ENCODE peak calls at places on chromosomes 13 and 19, in four cellular contexts. K is activated T-cell treated with anti-CD3 and anti-CD28 coated beads, Interleukin-2, amount 50 U/mL, for 4 hours; A is activated naive CD4-positive, alpha-beta T cell treated with anti-CD3 and anti-CD28 coated beads, Interleukin-2, amount 50 U/mL, for 72 hours; W is stimulated activated effector memory CD8-positive, alpha-beta T cell treated with anti-CD3 and anti-CD28 coated beads, Interleukin-12 subunit alpha, Interleukin-12 subunit beta, amount 100 ng/mL, for 72 hours. L is an unnamed sample.
A peak's percentile ranks its signal among the peaks of the same experiment; 100 is the strongest.

GRCh38 chr19:4807188-4807587 is 15.7 kb downstream of the FEM1A start:
- ATAC-seq in A (no peak), W (no peak), K (no peak), L (no peak)

GRCh38 chr19:35266149-35266903 is 2.4 kb upstream of the USF2 start:
- ATAC-seq in K (no peak), A (no peak), W (no peak), L (no peak)

GRCh38 chr19:54551950-54552912 is 21.4 kb upstream of the LILRA2 start:
- ATAC-seq in A (no peak), K (no peak), W (no peak), L (no peak)

GRCh38 chr19:19261350-19262189 is 11.5 kb downstream of the TM6SF2 start:
- ATAC-seq in A (peak; percentile 29), W (no peak), K (peak; percentile 21), L (no peak)

GRCh38 chr13:84896128-84896527 is 903.1 kb downstream of the SLITRK6 start:
- ATAC-seq in W (no peak), K (no peak), A (no peak), L (no peak)

GRCh38 chr13:51241720-51242119 is 19.5 kb downstream of the FAM124A start:
- ATAC-seq in K (no peak), A (no peak), W (no peak), L (no peak)

GRCh38 chr13:23160241-23161175 is 20.3 kb upstream of the SGCG start:
- ATAC-seq in W (no peak), K (peak; percentile 23), A (no peak), L (no peak)

GRCh38 chr19:48668332-48668731 is 4.5 kb downstream of the NTN5 start:
- ATAC-seq in W (no peak), K (no peak), A (no peak), L (no peak)

GRCh38 chr13:99289674-99290337 is 17.4 kb downstream of the GPR183 start:
- ATAC-seq in W (peak; percentile 87), A (peak; percentile 49), K (peak; percentile 65), L (peak; percentile 52)

GRCh38 chr19:53823380-53824120 is 564 bp downstream of the NLRP12 start:
- ATAC-seq in A (no peak), W (no peak), K (no peak), L (no peak)

GRCh38 chr13:59458908-59459579 is 704.7 kb downstream of the DIAPH3 start:
- ATAC-seq in W (no peak), A (no peak), K (no peak), L (no peak)

GRCh38 chr13:67023088-67023893 is 206.8 kb downstream of the PCDH9 start:
- ATAC-seq in A (no peak), W (no peak), K (no peak), L (no peak)

GRCh38 chr19:17999685-18000479 is 8.1 kb upstream of the ARRDC2 start:
- ATAC-seq in A (no peak), W (no peak), K (no peak), L (no peak)

GRCh38 chr13:54845351-54845965 is 1816.8 kb downstream of the OLFM4 start:
- ATAC-seq in A (no peak), K (no peak), W (no peak), L (no peak)

GRCh38 chr13:32737679-32738078 is 151.4 kb downstream of the PDS5B start:
- ATAC-seq in A (no peak), K (no peak), W (no peak), L (no peak)

GRCh38 chr19:49590971-49591730 is at the start of gene PRR12:
- ATAC-seq in K (peak; percentile 31), A (peak; percentile 20), W (peak; percentile 35), L (peak; percentile 10)

GRCh38 chr13:26168276-26168814 is 53.8 kb downstream of the RNF6 start:
- ATAC-seq in W (no peak), A (no peak), K (no peak), L (no peak)

GRCh38 chr13:29000802-29001201 is 180.7 kb downstream of the MTUS2 start:
- ATAC-seq in W (no peak), K (no peak), A (no peak), L (no peak)

GRCh38 chr19:50796128-50796633 is 6.0 kb downstream of the ACP4 start:
- ATAC-seq in W (no peak), A (peak; percentile 8), K (peak; percentile 8), L (peak; percentile 9)

GRCh38 chr19:29012457-29012856 is 200.5 kb downstream of the UQCRFS1 start:
- ATAC-seq in W (no peak), A (no peak), K (no peak), L (no peak)

GRCh38 chr19:10505583-10506229 is 2.5 kb upstream of the KEAP1 start:
- ATAC-seq in A (peak; percentile 33), K (no peak), W (peak; percentile 40), L (peak; percentile 29)

GRCh38 chr13:82330499-82330898 is 1551.8 kb downstream of the SLITRK1 start:
- ATAC-seq in K (no peak), A (no peak), W (no peak), L (no peak)

GRCh38 chr13:33271759-33272158 is 13.8 kb downstream of the STARD13 start:
- ATAC-seq in K (no peak), W (no peak), A (no peak), L (no peak)